ENCODE peak calls at places on chromosomes 13 and 19, in four cellular contexts. One of them, this sample, is unnamed. For H3K4me1, the result is how much of the 10 kb centered on the place peaks cover.

GRCh38 chr19:15536350-15536749 is 28.0 kb downstream of the CYP4F22 start:
- DNase-seq in A549: no peak
- DNase-seq in stomach: no peak
- DNase-seq in heart left ventricle: no peak
- DNase-seq in this sample: no peak

GRCh38 chr19:53381376-53381775 is 13.6 kb upstream of the ZNF765 start:
- DNase-seq in stomach: no peak
- DNase-seq in heart left ventricle: no peak
- DNase-seq in A549: no peak
- DNase-seq in this sample: no peak

GRCh38 chr13:58979851-58980250 is 1183.9 kb downstream of the DIAPH3 start:
- DNase-seq in stomach: no peak
- DNase-seq in heart left ventricle: no peak
- DNase-seq in A549: no peak
- DNase-seq in this sample: no peak

GRCh38 chr13:95485518-95486144 is 66.9 kb upstream of the CLDN10 start:
- DNase-seq in heart left ventricle: no peak
- DNase-seq in stomach: no peak
- DNase-seq in A549: no peak
- DNase-seq in this sample: no peak

GRCh38 chr13:112744306-112745021 is 54.6 kb downstream of the ATP11A start:
- DNase-seq in stomach: no peak
- DNase-seq in heart left ventricle: no peak
- DNase-seq in A549: no peak
- DNase-seq in this sample: no peak

GRCh38 chr13:35600137-35600536 is 123.6 kb upstream of the MAB21L1 start:
- DNase-seq in stomach: no peak
- DNase-seq in heart left ventricle: no peak
- DNase-seq in A549: no peak
- DNase-seq in this sample: no peak

GRCh38 chr13:92626274-92626673 is 600.3 kb upstream of the GPC6 start:
- DNase-seq in stomach: no peak
- DNase-seq in A549: no peak
- DNase-seq in heart left ventricle: no peak
- DNase-seq in this sample: no peak

GRCh38 chr19:39941615-39942507 is 7.4 kb upstream of the FCGBP start:
- DNase-seq in A549: no peak
- DNase-seq in stomach: peak
- DNase-seq in heart left ventricle: no peak
- DNase-seq in this sample: peak

GRCh38 chr19:47518139-47518538 is 3.3 kb upstream of the NAPA start:
- DNase-seq in A549: no peak
- DNase-seq in heart left ventricle: no peak
- DNase-seq in stomach: no peak
- DNase-seq in this sample: no peak

GRCh38 chr13:33057019-33057785 is 41.0 kb downstream of the KL start:
- DNase-seq in stomach: no peak
- DNase-seq in A549: peak
- DNase-seq in heart left ventricle: no peak
- DNase-seq in this sample: no peak
- H3K4me1 ChIP-seq in stomach: under half
- H3K4me1 ChIP-seq in A549: under half
- H3K4me1 ChIP-seq in heart left ventricle: under half
- H3K4me1 ChIP-seq in this sample: under half

GRCh38 chr13:114128624-114129522 is 3.5 kb downstream of the RASA3 start:
- DNase-seq in heart left ventricle: peak
- DNase-seq in stomach: peak
- DNase-seq in A549: no peak
- DNase-seq in this sample: peak
- TF ChIP-seq POLR2A in heart left ventricle: peak
- TF ChIP-seq POLR2A in stomach: no peak
- TF ChIP-seq POLR2A in A549: no peak
- TF ChIP-seq POLR2A in this sample: no peak

DNA sequence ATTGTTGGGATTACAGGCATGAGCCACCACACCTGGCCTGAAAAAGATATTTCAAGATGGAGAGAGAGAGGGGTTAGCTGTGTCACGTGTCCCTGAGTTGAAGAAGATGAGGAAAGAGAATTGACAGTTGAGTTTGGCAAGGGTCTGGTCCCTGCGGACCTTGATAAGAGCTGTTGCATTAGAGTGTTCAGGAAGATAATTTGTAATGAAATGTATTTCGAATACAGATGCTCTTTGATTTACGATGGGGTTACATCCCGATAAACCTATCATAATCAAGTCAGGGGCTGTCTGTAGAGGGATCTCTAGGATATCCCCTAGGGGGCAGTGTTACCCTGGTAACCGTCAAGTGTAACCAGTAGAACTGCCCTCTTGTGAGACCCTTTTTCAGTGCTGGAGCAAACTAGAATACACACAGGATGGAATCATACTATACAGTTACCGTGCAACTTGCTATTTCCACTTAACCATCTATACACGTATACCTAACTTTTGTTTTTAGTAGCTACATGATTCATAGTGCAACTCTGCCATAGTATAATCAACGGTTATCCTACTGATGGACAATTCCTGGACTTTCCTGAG is 1.5 kb upstream of the ELOF1 start:
- DNase-seq in heart left ventricle: no peak
- DNase-seq in A549: no peak
- DNase-seq in stomach: peak
- DNase-seq in this sample: peak
- H3K4me1 ChIP-seq in heart left ventricle: under half
- H3K4me1 ChIP-seq in A549: under half
- H3K4me1 ChIP-seq in stomach: under half
- H3K4me1 ChIP-seq in this sample: under half

GRCh38 chr19:48615145-48616040 is 517 bp upstream of the FAM83E start:
- DNase-seq in heart left ventricle: no peak
- DNase-seq in stomach: no peak
- DNase-seq in A549: no peak
- DNase-seq in this sample: peak

GRCh38 chr19:48613852-48614435 is 932 bp downstream of the FAM83E start:
- DNase-seq in heart left ventricle: no peak
- DNase-seq in stomach: no peak
- DNase-seq in A549: no peak
- DNase-seq in this sample: peak

GRCh38 chr19:48616041-48616436 is 1.2 kb upstream of the FAM83E start:
- DNase-seq in A549: no peak
- DNase-seq in stomach: no peak
- DNase-seq in heart left ventricle: no peak
- DNase-seq in this sample: peak

GRCh38 chr19:48613024-48613851 is 1.6 kb downstream of the FAM83E start:
- DNase-seq in heart left ventricle: no peak
- DNase-seq in stomach: peak
- DNase-seq in A549: no peak
- DNase-seq in this sample: peak

GRCh38 chr19:48614436-48615144 is at the start of gene FAM83E:
- DNase-seq in A549: peak
- DNase-seq in heart left ventricle: no peak
- DNase-seq in stomach: peak
- DNase-seq in this sample: no peak
- TF ChIP-seq POLR2A in A549: peak
- TF ChIP-seq POLR2A in heart left ventricle: no peak
- TF ChIP-seq POLR2A in stomach: no peak
- TF ChIP-seq POLR2A in this sample: no peak

GRCh38 chr19:10878253-10878652 is 6.9 kb downstream of the CARM1 start:
- DNase-seq in A549: no peak
- DNase-seq in stomach: no peak
- DNase-seq in heart left ventricle: no peak
- DNase-seq in this sample: no peak
- H3K4me1 ChIP-seq in A549: under half
- H3K4me1 ChIP-seq in stomach: under half
- H3K4me1 ChIP-seq in heart left ventricle: under half
- H3K4me1 ChIP-seq in this sample: under half